ENCODE peak calls at places on chromosome 22, in seven cellular contexts. Z is Ammon's horn, L is MCF 10A, S is T-helper 1 cell, E is HEK293T, C is NCI-H1092 treated with DMSO at 0.1 percent for 48 hours, A is choroid plexus epithelial cell. B is an unnamed sample.

GRCh38 chr22:29815580-29815979 is 22.5 kb downstream of the ASCC2 start:
- DNase-seq in Z (no peak), L (no peak), S (no peak), E (no peak), C (no peak), A (no peak), B (no peak)

GRCh38 chr22:45072322-45072903 is 62.6 kb upstream of the PHF21B start:
- DNase-seq in Z (no peak), L (peak; percentile 93), S (no peak), E (no peak), C (no peak), A (peak; percentile 31), B (peak; percentile 81)

GRCh38 chr22:49124588-49124987 is 703.1 kb downstream of the BRD1 start:
- DNase-seq in Z (no peak), L (no peak), S (no peak), E (no peak), C (no peak), A (no peak), B (no peak)

GRCh38 chr22:29128891-29129643 is 56.2 kb downstream of the KREMEN1 start:
- DNase-seq in Z (no peak), L (no peak), S (no peak), E (no peak), C (no peak), A (peak; percentile 39), B (no peak)

GRCh38 chr22:41365425-41365824 is 16.3 kb upstream of the TEF start:
- DNase-seq in Z (no peak), L (no peak), S (no peak), E (no peak), C (no peak), A (no peak), B (no peak)

GRCh38 chr22:30267382-30268302 is 991 bp upstream of the OSM start:
- DNase-seq in Z (no peak), L (no peak), S (peak; percentile 90), E (no peak), C (no peak), A (no peak), B (no peak)

GRCh38 chr22:37641251-37641949 is 1.9 kb downstream of the SH3BP1 start:
- DNase-seq in Z (no peak), L (no peak), S (no peak), E (no peak), C (no peak), A (no peak), B (no peak)

GRCh38 chr22:46484156-46484860 is 53.1 kb downstream of the CELSR1 start:
- DNase-seq in Z (no peak), L (no peak), S (no peak), E (no peak), C (no peak), A (no peak), B (no peak)

GRCh38 chr22:26606611-26607010 is 11.2 kb downstream of the CRYBB1 start:
- DNase-seq in Z (no peak), L (peak; percentile 15), S (no peak), E (no peak), C (no peak), A (peak; percentile 47), B (peak; percentile 59)

GRCh38 chr22:35963237-35963810 is 65.3 kb downstream of the RBFOX2 start:
- DNase-seq in Z (no peak), L (no peak), S (no peak), E (no peak), C (no peak), A (no peak), B (no peak)

GRCh38 chr22:50282361-50283144 is 12.4 kb upstream of the MAPK11 start:
- DNase-seq in Z (no peak), L (peak; percentile 84), S (no peak), E (no peak), C (no peak), A (peak; percentile 84), B (peak; percentile 92)